ENCODE peak calls at places on chromosomes 13 and 19, in ten cellular contexts. One of them, this sample, is unnamed.

GRCh38 chr19:38511074-38511708 is 77.7 kb downstream of the RYR1 start:
- DNase-seq in fibroblast of mammary gland: no peak
- DNase-seq in AG09319: no peak
- DNase-seq in fibroblast of pulmonary artery: no peak
- DNase-seq in GM10248: no peak
- DNase-seq in uterus: no peak
- DNase-seq in GM13977: no peak
- DNase-seq in esophagus squamous epithelium: no peak
- DNase-seq in H1: no peak
- DNase-seq in mucosa of descending colon: no peak
- DNase-seq in this sample: no peak

GRCh38 chr13:110012102-110012739 is 225.8 kb upstream of the IRS2 start:
- DNase-seq in fibroblast of mammary gland: peak; percentile 98
- DNase-seq in AG09319: peak; percentile 94
- DNase-seq in fibroblast of pulmonary artery: peak; percentile 93
- DNase-seq in GM10248: no peak
- DNase-seq in uterus: no peak
- DNase-seq in GM13977: no peak
- DNase-seq in esophagus squamous epithelium: no peak
- DNase-seq in H1: no peak
- DNase-seq in mucosa of descending colon: no peak
- DNase-seq in this sample: no peak

GRCh38 chr19:1799695-1800342 is 12.3 kb downstream of the ATP8B3 start:
- DNase-seq in fibroblast of mammary gland: no peak
- DNase-seq in AG09319: no peak
- DNase-seq in fibroblast of pulmonary artery: no peak
- DNase-seq in GM10248: no peak
- DNase-seq in uterus: no peak
- DNase-seq in GM13977: no peak
- DNase-seq in esophagus squamous epithelium: no peak
- DNase-seq in H1: no peak
- DNase-seq in mucosa of descending colon: no peak
- DNase-seq in this sample: no peak

GRCh38 chr19:3725640-3726310 is 17.6 kb downstream of the TJP3 start:
- DNase-seq in fibroblast of mammary gland: no peak
- DNase-seq in AG09319: no peak
- DNase-seq in fibroblast of pulmonary artery: no peak
- DNase-seq in GM10248: no peak
- DNase-seq in uterus: no peak
- DNase-seq in GM13977: no peak
- DNase-seq in esophagus squamous epithelium: no peak
- DNase-seq in H1: peak; percentile 61
- DNase-seq in mucosa of descending colon: peak; percentile 92
- DNase-seq in this sample: no peak

GRCh38 chr19:48963371-48964204 is 1.5 kb upstream of the FTL start:
- DNase-seq in fibroblast of mammary gland: peak; percentile 73
- DNase-seq in AG09319: no peak
- DNase-seq in fibroblast of pulmonary artery: peak; percentile 75
- DNase-seq in GM10248: peak; percentile 84
- DNase-seq in uterus: peak; percentile 87
- DNase-seq in GM13977: peak; percentile 88
- DNase-seq in esophagus squamous epithelium: no peak
- DNase-seq in H1: peak; percentile 80
- DNase-seq in mucosa of descending colon: peak; percentile 88
- DNase-seq in this sample: peak; percentile 87

GRCh38 chr19:48596679-48597465 is 9.7 kb upstream of the SPACA4 start:
- DNase-seq in fibroblast of mammary gland: no peak
- DNase-seq in AG09319: no peak
- DNase-seq in fibroblast of pulmonary artery: no peak
- DNase-seq in GM10248: peak; percentile 68
- DNase-seq in uterus: no peak
- DNase-seq in GM13977: no peak
- DNase-seq in esophagus squamous epithelium: no peak
- DNase-seq in H1: no peak
- DNase-seq in mucosa of descending colon: no peak
- DNase-seq in this sample: no peak

GRCh38 chr19:38869836-38870607 is 8.1 kb downstream of the RINL start:
- DNase-seq in fibroblast of mammary gland: peak; percentile 45
- DNase-seq in AG09319: no peak
- DNase-seq in fibroblast of pulmonary artery: peak; percentile 62
- DNase-seq in GM10248: peak; percentile 92
- DNase-seq in uterus: peak; percentile 82
- DNase-seq in GM13977: peak; percentile 94
- DNase-seq in esophagus squamous epithelium: peak; percentile 37
- DNase-seq in H1: no peak
- DNase-seq in mucosa of descending colon: peak; percentile 93
- DNase-seq in this sample: peak; percentile 93

GRCh38 chr19:2654585-2654861 is 48.0 kb downstream of the GNG7 start:
- DNase-seq in fibroblast of mammary gland: no peak
- DNase-seq in AG09319: no peak
- DNase-seq in fibroblast of pulmonary artery: no peak
- DNase-seq in GM10248: no peak
- DNase-seq in uterus: no peak
- DNase-seq in GM13977: no peak
- DNase-seq in esophagus squamous epithelium: no peak
- DNase-seq in H1: no peak
- DNase-seq in mucosa of descending colon: no peak
- DNase-seq in this sample: no peak

DNA sequence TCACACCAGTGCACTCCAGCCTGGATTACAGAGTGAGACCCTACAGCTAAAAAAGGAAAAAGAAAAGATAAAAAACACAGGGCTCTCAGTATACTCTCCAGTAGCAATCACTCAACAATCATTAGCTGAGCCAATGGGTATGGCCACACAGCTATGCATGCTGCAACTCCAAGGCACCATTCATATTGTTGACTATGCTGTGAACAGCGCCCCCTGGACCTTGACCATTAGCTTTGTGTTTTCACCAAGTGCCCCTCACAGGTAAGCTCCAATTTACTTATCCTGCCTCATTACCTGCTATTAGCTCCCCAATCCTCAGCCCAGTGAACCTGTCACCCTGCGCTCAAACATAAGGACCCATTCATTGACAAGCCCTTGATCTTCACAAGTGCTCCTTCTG is 35.8 kb downstream of the ZIC5 start:
- DNase-seq in fibroblast of mammary gland: no peak
- DNase-seq in AG09319: no peak
- DNase-seq in fibroblast of pulmonary artery: no peak
- DNase-seq in GM10248: no peak
- DNase-seq in uterus: no peak
- DNase-seq in GM13977: no peak
- DNase-seq in esophagus squamous epithelium: no peak
- DNase-seq in H1: no peak
- DNase-seq in mucosa of descending colon: no peak
- DNase-seq in this sample: no peak
- TF ChIP-seq CTCF in fibroblast of mammary gland: no peak
- TF ChIP-seq CTCF in AG09319: no peak
- TF ChIP-seq CTCF in fibroblast of pulmonary artery: no peak
- TF ChIP-seq CTCF in GM10248: no peak
- TF ChIP-seq CTCF in uterus: no peak
- TF ChIP-seq CTCF in GM13977: peak; percentile 11
- TF ChIP-seq CTCF in esophagus squamous epithelium: no peak
- TF ChIP-seq CTCF in H1: peak; percentile 71
- TF ChIP-seq CTCF in mucosa of descending colon: no peak
- TF ChIP-seq CTCF in this sample: no peak

GRCh38 chr13:66348745-66349720 is 881.1 kb downstream of the PCDH9 start:
- DNase-seq in fibroblast of mammary gland: no peak
- DNase-seq in AG09319: no peak
- DNase-seq in fibroblast of pulmonary artery: peak; percentile 43
- DNase-seq in GM10248: no peak
- DNase-seq in uterus: no peak
- DNase-seq in GM13977: no peak
- DNase-seq in esophagus squamous epithelium: no peak
- DNase-seq in H1: no peak
- DNase-seq in mucosa of descending colon: no peak
- DNase-seq in this sample: no peak

GRCh38 chr13:66349945-66350344 is 880.2 kb downstream of the PCDH9 start:
- DNase-seq in fibroblast of mammary gland: no peak
- DNase-seq in AG09319: no peak
- DNase-seq in fibroblast of pulmonary artery: no peak
- DNase-seq in GM10248: no peak
- DNase-seq in uterus: no peak
- DNase-seq in GM13977: no peak
- DNase-seq in esophagus squamous epithelium: no peak
- DNase-seq in H1: no peak
- DNase-seq in mucosa of descending colon: no peak
- DNase-seq in this sample: no peak

GRCh38 chr13:66354880-66355279 is 875.3 kb downstream of the PCDH9 start:
- DNase-seq in fibroblast of mammary gland: no peak
- DNase-seq in AG09319: no peak
- DNase-seq in fibroblast of pulmonary artery: no peak
- DNase-seq in GM10248: no peak
- DNase-seq in uterus: no peak
- DNase-seq in GM13977: no peak
- DNase-seq in esophagus squamous epithelium: no peak
- DNase-seq in H1: no peak
- DNase-seq in mucosa of descending colon: no peak
- DNase-seq in this sample: no peak

GRCh38 chr13:66358564-66358963 is 871.6 kb downstream of the PCDH9 start:
- DNase-seq in fibroblast of mammary gland: no peak
- DNase-seq in AG09319: no peak
- DNase-seq in fibroblast of pulmonary artery: no peak
- DNase-seq in GM10248: no peak
- DNase-seq in uterus: no peak
- DNase-seq in GM13977: no peak
- DNase-seq in esophagus squamous epithelium: no peak
- DNase-seq in H1: no peak
- DNase-seq in mucosa of descending colon: no peak
- DNase-seq in this sample: no peak

DNA sequence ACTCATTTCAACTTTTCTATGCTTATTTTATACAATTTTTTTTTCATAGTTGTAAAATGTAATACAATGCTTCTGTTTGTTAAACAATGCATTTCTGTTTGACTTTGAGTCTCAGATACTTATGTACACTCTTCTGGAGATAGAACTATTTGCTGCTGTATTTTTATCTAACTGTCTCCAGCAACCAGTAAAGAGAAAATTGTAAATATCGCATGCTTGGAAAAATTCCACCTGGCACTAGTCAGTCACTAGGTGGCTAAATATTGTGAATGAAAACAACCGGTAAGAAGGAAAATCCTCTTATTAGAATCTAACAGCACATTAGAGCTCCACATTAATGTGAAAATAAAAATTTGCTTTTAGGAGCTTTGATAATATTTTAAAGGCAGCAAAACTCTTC is 876.5 kb downstream of the PCDH9 start:
- DNase-seq in fibroblast of mammary gland: no peak
- DNase-seq in AG09319: no peak
- DNase-seq in fibroblast of pulmonary artery: peak; percentile 37
- DNase-seq in GM10248: no peak
- DNase-seq in uterus: no peak
- DNase-seq in GM13977: no peak
- DNase-seq in esophagus squamous epithelium: no peak
- DNase-seq in H1: no peak
- DNase-seq in mucosa of descending colon: no peak
- DNase-seq in this sample: no peak
- TF ChIP-seq CTCF in fibroblast of mammary gland: no peak
- TF ChIP-seq CTCF in AG09319: no peak
- TF ChIP-seq CTCF in fibroblast of pulmonary artery: peak; percentile 2
- TF ChIP-seq CTCF in GM10248: no peak
- TF ChIP-seq CTCF in uterus: no peak
- TF ChIP-seq CTCF in GM13977: no peak
- TF ChIP-seq CTCF in esophagus squamous epithelium: no peak
- TF ChIP-seq CTCF in H1: no peak
- TF ChIP-seq CTCF in mucosa of descending colon: no peak
- TF ChIP-seq CTCF in this sample: no peak

DNA sequence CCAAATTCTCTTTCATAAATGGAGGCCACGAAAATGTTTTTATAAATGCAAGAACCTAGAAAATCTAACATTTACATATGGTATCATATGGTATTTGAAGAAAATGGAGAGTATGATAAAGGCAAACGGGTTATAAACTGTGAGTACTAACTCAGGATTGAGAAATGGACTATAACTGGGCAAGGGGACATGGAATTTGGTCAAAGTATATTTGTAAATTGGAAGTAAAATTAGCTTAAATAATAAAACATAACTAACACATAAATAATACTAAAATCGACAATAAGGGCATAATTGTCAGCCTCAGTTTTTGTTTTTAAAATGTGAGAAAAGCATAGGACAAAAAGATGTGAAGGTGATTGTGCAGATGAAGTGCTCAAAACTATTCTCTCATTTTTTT is 1516.3 kb upstream of the MIR17HG start:
- DNase-seq in fibroblast of mammary gland: no peak
- DNase-seq in AG09319: no peak
- DNase-seq in fibroblast of pulmonary artery: no peak
- DNase-seq in GM10248: no peak
- DNase-seq in uterus: no peak
- DNase-seq in GM13977: no peak
- DNase-seq in esophagus squamous epithelium: no peak
- DNase-seq in H1: no peak
- DNase-seq in mucosa of descending colon: no peak
- DNase-seq in this sample: no peak
- TF ChIP-seq CTCF in fibroblast of mammary gland: no peak
- TF ChIP-seq CTCF in AG09319: no peak
- TF ChIP-seq CTCF in fibroblast of pulmonary artery: no peak
- TF ChIP-seq CTCF in GM10248: no peak
- TF ChIP-seq CTCF in uterus: no peak
- TF ChIP-seq CTCF in GM13977: no peak
- TF ChIP-seq CTCF in esophagus squamous epithelium: no peak
- TF ChIP-seq CTCF in H1: no peak
- TF ChIP-seq CTCF in mucosa of descending colon: no peak
- TF ChIP-seq CTCF in this sample: no peak

GRCh38 chr19:18282021-18282787 is 782 bp upstream of the JUND start:
- DNase-seq in fibroblast of mammary gland: peak; percentile 76
- DNase-seq in AG09319: no peak
- DNase-seq in fibroblast of pulmonary artery: no peak
- DNase-seq in GM10248: no peak
- DNase-seq in uterus: no peak
- DNase-seq in GM13977: no peak
- DNase-seq in esophagus squamous epithelium: peak; percentile 78
- DNase-seq in H1: no peak
- DNase-seq in mucosa of descending colon: peak; percentile 71
- DNase-seq in this sample: no peak

GRCh38 chr19:18280247-18281081 is 958 bp downstream of the JUND start:
- DNase-seq in fibroblast of mammary gland: peak; percentile 66
- DNase-seq in AG09319: peak; percentile 59
- DNase-seq in fibroblast of pulmonary artery: peak; percentile 75
- DNase-seq in GM10248: peak; percentile 83
- DNase-seq in uterus: peak; percentile 76
- DNase-seq in GM13977: peak; percentile 90
- DNase-seq in esophagus squamous epithelium: peak; percentile 52
- DNase-seq in H1: no peak
- DNase-seq in mucosa of descending colon: peak; percentile 89
- DNase-seq in this sample: peak; percentile 92

GRCh38 chr19:18282788-18283141 is 1.3 kb upstream of the JUND start:
- DNase-seq in fibroblast of mammary gland: no peak
- DNase-seq in AG09319: no peak
- DNase-seq in fibroblast of pulmonary artery: no peak
- DNase-seq in GM10248: no peak
- DNase-seq in uterus: peak; percentile 49
- DNase-seq in GM13977: no peak
- DNase-seq in esophagus squamous epithelium: no peak
- DNase-seq in H1: no peak
- DNase-seq in mucosa of descending colon: peak; percentile 66
- DNase-seq in this sample: no peak

GRCh38 chr19:18279516-18280246 is 1.7 kb downstream of the JUND start:
- DNase-seq in fibroblast of mammary gland: peak; percentile 94
- DNase-seq in AG09319: peak; percentile 91
- DNase-seq in fibroblast of pulmonary artery: peak; percentile 94
- DNase-seq in GM10248: peak; percentile 97
- DNase-seq in uterus: peak; percentile 94
- DNase-seq in GM13977: peak; percentile 98
- DNase-seq in esophagus squamous epithelium: peak; percentile 67
- DNase-seq in H1: peak; percentile 81
- DNase-seq in mucosa of descending colon: peak; percentile 94
- DNase-seq in this sample: peak; percentile 97

DNA sequence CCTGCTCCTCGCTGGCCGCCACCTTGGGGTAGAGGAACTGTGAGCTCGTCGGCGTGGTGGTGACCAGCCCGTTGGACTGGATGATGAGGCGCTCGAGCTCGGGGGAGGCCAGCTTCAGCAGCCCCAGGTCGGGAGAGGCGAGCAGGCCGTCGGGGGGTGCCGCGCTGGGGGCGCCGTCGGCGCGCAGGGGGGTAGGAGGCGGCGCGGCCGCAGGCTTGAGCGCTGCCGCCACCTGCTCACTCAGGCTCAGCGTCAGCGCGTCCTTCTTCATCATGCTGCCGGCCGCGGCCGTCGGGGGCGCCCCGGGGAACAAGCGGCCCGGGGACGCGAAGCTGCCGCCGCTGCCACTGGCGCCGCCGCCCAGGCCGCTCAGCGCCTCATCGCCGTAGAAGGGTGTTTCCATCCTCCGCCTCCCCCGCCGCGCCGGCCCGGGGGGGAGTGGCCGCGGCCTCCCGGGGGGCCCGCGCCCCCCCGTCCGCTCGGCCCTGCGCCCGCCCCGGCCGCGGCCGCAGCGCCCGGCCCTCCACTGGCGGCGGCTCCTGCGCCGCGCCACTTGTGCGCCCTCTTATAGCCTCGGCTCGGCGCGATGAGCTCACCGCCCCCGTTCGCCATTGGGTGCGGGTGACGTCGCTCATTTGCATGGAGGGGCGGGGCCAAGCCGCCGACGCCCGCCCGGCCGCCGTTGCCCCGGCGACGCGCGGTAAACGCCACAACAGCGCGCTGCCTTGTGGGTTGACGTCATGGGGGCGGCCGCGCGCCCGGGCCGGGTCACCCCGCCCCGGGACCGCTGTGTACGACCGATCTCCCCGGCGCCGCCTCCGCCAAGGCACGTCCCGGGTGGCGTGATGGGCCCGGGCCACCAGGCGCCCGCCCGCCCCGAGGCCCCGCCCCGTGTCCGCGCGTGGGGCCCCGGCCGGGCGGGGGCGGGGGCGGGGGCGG is at the start of gene JUND:
- DNase-seq in fibroblast of mammary gland: peak; percentile 96
- DNase-seq in AG09319: peak; percentile 99
- DNase-seq in fibroblast of pulmonary artery: peak; percentile 99
- DNase-seq in GM10248: peak; percentile 98
- DNase-seq in uterus: peak; percentile 98
- DNase-seq in GM13977: peak; percentile 100
- DNase-seq in esophagus squamous epithelium: peak; percentile 85
- DNase-seq in H1: peak; percentile 90
- DNase-seq in mucosa of descending colon: peak; percentile 98
- DNase-seq in this sample: peak; percentile 100
- TF ChIP-seq CTCF in fibroblast of mammary gland: no peak
- TF ChIP-seq CTCF in AG09319: no peak
- TF ChIP-seq CTCF in fibroblast of pulmonary artery: no peak
- TF ChIP-seq CTCF in GM10248: peak; percentile 3
- TF ChIP-seq CTCF in uterus: no peak
- TF ChIP-seq CTCF in GM13977: peak; percentile 1
- TF ChIP-seq CTCF in esophagus squamous epithelium: peak; percentile 16
- TF ChIP-seq CTCF in H1: no peak
- TF ChIP-seq CTCF in mucosa of descending colon: no peak
- TF ChIP-seq CTCF in this sample: no peak

This sample was measured in GM20000.